ENCODE peak calls at places on chromosome 12, in four cellular contexts. I is ovary, U is right lobe of liver, H is Peyer's patch. S is an unnamed sample.

GRCh38 chr12:1908758-1909157 is 9.7 kb downstream of the CACNA2D4 start:
- DNase-seq in H (no peak), U (peak; percentile 37), I (no peak), S (no peak)

GRCh38 chr12:18932715-18933114 is 194.8 kb downstream of the CAPZA3 start:
- DNase-seq in I (no peak), H (no peak), U (no peak), S (no peak)

GRCh38 chr12:42468853-42469252 is 120.7 kb downstream of the PRICKLE1 start:
- DNase-seq in H (no peak), U (no peak), I (no peak), S (no peak)

GRCh38 chr12:39736406-39736805 is 116.8 kb upstream of the ABCD2 start:
- DNase-seq in H (no peak), U (no peak), I (no peak), S (no peak)

GRCh38 chr12:62700091-62700490 is 233.5 kb downstream of the MON2 start:
- DNase-seq in I (no peak), U (no peak), H (no peak), S (no peak)

GRCh38 chr12:48969847-48970701 is 1.5 kb downstream of the WNT10B start:
- DNase-seq in U (no peak), I (no peak), H (no peak), S (no peak)

GRCh38 chr12:101862245-101862644 is 15.1 kb upstream of the DRAM1 start:
- DNase-seq in U (no peak), I (no peak), H (no peak), S (no peak)

GRCh38 chr12:58765076-58765475 is 155.2 kb downstream of the LRIG3 start:
- DNase-seq in H (no peak), U (no peak), I (no peak), S (no peak)

GRCh38 chr12:117686911-117687377 is 281.8 kb downstream of the KSR2 start:
- DNase-seq in I (no peak), H (no peak), U (no peak), S (no peak)

GRCh38 chr12:4274396-4274959 is 916 bp downstream of the CCND2 start:
- DNase-seq in U (no peak), H (peak; percentile 65), I (no peak), S (peak; percentile 34)

GRCh38 chr12:107418976-107419375 is 266.6 kb upstream of the PWP1 start:
- DNase-seq in H (no peak), I (no peak), U (no peak), S (no peak)

GRCh38 chr12:92175961-92176360 is 30.3 kb upstream of the BTG1 start:
- DNase-seq in U (no peak), H (no peak), I (no peak), S (no peak)

GRCh38 chr12:130504836-130505175 is 167.1 kb downstream of the PIWIL1 start:
- DNase-seq in U (no peak), H (no peak), I (no peak), S (no peak)

GRCh38 chr12:81245918-81246611 is 168.2 kb downstream of the ACSS3 start:
- DNase-seq in I (no peak), H (no peak), U (no peak), S (no peak)

GRCh38 chr12:108768591-108769500 is 37.5 kb upstream of the CORO1C start:
- DNase-seq in H (peak; percentile 89), U (peak; percentile 73), I (no peak), S (no peak)

GRCh38 chr12:46472893-46473633 is 100.5 kb upstream of the SLC38A2 start:
- DNase-seq in H (no peak), I (no peak), U (no peak), S (no peak)

GRCh38 chr12:51270067-51270846 is at the start of gene SMAGP:
- DNase-seq in I (peak; percentile 44), U (peak; percentile 81), H (peak; percentile 88), S (peak; percentile 64)

GRCh38 chr12:67827820-67828383 is 161.3 kb upstream of the IFNG-AS1 start:
- DNase-seq in I (no peak), U (no peak), H (peak; percentile 64), S (peak; percentile 40)

GRCh38 chr12:3224530-3224903 is 147.3 kb downstream of the TSPAN9 start:
- DNase-seq in I (no peak), H (no peak), U (no peak), S (no peak)

GRCh38 chr12:120820885-120821510 is 83.2 kb downstream of the SPPL3 start:
- DNase-seq in H (no peak), I (no peak), U (no peak), S (no peak)

GRCh38 chr12:88604646-88605045 is 24.4 kb upstream of the KITLG start:
- DNase-seq in I (no peak), U (no peak), H (no peak), S (no peak)

GRCh38 chr12:84842406-84843013 is 70.1 kb downstream of the SLC6A15 start:
- DNase-seq in U (no peak), H (no peak), I (no peak), S (no peak)

GRCh38 chr12:107133462-107133861 is 40.1 kb upstream of the CRY1 start:
- DNase-seq in I (no peak), H (no peak), U (no peak), S (no peak)

GRCh38 chr12:119808441-119808840 is 68.7 kb downstream of the CIT start:
- DNase-seq in H (no peak), I (no peak), U (no peak), S (no peak)

GRCh38 chr12:121590476-121591143 is 9.8 kb upstream of the KDM2B start:
- DNase-seq in H (peak; percentile 68), I (no peak), U (no peak), S (peak; percentile 21)

GRCh38 chr12:96906498-96906848 is 584 bp upstream of the NEDD1 start:
- DNase-seq in I (no peak), U (no peak), H (no peak), S (no peak)

GRCh38 chr12:49877066-49877465 is 26.6 kb downstream of the FAIM2 start:
- DNase-seq in I (no peak), U (peak; percentile 31), H (no peak), S (no peak)

GRCh38 chr12:72264548-72265175 is 7.5 kb upstream of the TRHDE start:
- DNase-seq in U (no peak), I (no peak), H (no peak), S (no peak)

GRCh38 chr12:72268386-72268785 is 3.8 kb upstream of the TRHDE start:
- DNase-seq in U (no peak), I (no peak), H (no peak), S (no peak)

GRCh38 chr12:72270246-72270645 is 1.9 kb upstream of the TRHDE start:
- DNase-seq in I (no peak), U (no peak), H (no peak), S (no peak)

GRCh38 chr12:72269491-72269890 is 2.7 kb upstream of the TRHDE start:
- DNase-seq in H (no peak), I (no peak), U (no peak), S (no peak)

DNA sequence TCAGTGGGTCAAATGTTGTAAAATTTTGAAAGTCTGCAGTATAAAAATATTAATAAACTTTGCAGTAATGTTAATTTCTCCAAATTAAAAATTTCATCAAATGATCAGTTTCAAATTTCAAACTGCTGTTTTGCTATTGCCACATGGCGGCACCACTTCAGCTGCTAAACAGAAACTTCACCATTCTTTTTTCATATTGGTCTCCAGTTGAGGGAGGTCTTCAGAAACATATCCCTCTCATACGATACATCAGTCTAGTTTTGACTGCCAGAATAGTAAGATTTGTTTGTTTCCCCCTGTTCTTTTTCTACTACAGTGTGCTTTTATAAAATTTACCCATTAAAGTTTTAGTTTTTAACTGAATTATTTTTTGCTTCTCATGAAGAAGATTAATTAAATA is 4.2 kb upstream of the TRHDE start:
- DNase-seq in I (no peak), U (no peak), H (no peak), S (no peak)
- TF ChIP-seq CTCF in I (no peak), U (peak; percentile 25), H (no peak), S (peak; percentile 20)

DNA sequence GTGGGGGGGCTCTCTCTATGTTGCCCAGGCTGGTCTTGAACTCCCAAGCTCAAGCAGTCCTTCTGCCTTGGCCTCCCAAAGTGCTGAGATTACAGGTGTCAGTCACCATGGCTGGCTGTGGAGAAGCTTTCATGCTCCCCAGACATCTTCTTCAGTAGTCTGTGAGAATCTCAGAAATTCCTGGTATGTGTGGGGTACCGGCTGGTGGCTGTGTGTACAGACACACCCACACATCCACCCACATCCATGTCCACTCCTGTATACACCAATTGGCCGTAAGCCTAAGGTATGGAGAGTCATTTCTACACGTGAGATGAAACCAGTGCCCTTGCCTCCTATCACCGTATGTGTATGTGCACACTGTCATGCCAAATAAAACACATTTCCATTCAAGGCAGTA is 27.8 kb downstream of the GPRC5D start:
- DNase-seq in H (no peak), U (no peak), I (no peak), S (no peak)
- H3K36me3 ChIP-seq in H (no peaks in the 10 kb centered on the region), U (no peaks in the 10 kb centered on the region), I (no peaks in the 10 kb centered on the region), S (no peaks in the 10 kb centered on the region)

GRCh38 chr12:7628401-7628961 is 37.2 kb downstream of the APOBEC1 start:
- DNase-seq in I (no peak), H (no peak), U (no peak), S (no peak)
- TF ChIP-seq CTCF in I (no peak), H (no peak), U (no peak), S (no peak)

GRCh38 chr12:56668197-56668457 is 20.0 kb downstream of the PTGES3 start:
- DNase-seq in H (no peak), I (no peak), U (no peak), S (no peak)
- H3K36me3 ChIP-seq in H (peaks cover 87% of the 10 kb centered on the region), I (no peaks in the 10 kb centered on the region), U (peaks cover 47% of the 10 kb centered on the region), S (peaks cover 100% of the 10 kb centered on the region)

GRCh38 chr12:6960291-6961277 is 9.4 kb downstream of the PTPN6 start:
- DNase-seq in H (peak; percentile 79), U (peak; percentile 49), I (peak; percentile 35), S (no peak)
- TF ChIP-seq CTCF in H (no peak), U (peak; percentile 20), I (no peak), S (no peak)

S was measured in heart right ventricle.